ENCODE peak calls at places on chromosome 20, in six cellular contexts. O is transverse colon, Z is stomach, J is A549, W is ovary, U is suprapubic skin. H is an unnamed sample.

GRCh38 chr20:8244637-8245036 is 112.6 kb downstream of the PLCB1 start:
- DNase-seq in O (no peak), Z (no peak), J (no peak), W (no peak), U (no peak), H (peak; percentile 29)

GRCh38 chr20:13205402-13205801 is 15.7 kb upstream of the ISM1 start:
- DNase-seq in O (no peak), Z (no peak), J (no peak), W (no peak), U (no peak), H (no peak)

GRCh38 chr20:51087306-51087705 is 64.4 kb upstream of the KCNG1 start:
- DNase-seq in O (no peak), Z (no peak), J (no peak), W (no peak), U (no peak), H (no peak)

GRCh38 chr20:39849171-39849570 is 839.9 kb downstream of the MAFB start:
- DNase-seq in O (no peak), Z (no peak), J (no peak), W (no peak), U (no peak), H (no peak)

GRCh38 chr20:24502184-24502583 is 32.8 kb downstream of the SYNDIG1 start:
- DNase-seq in O (no peak), Z (no peak), J (peak; percentile 47), W (no peak), U (no peak), H (no peak)

GRCh38 chr20:42442728-42443127 is 747.0 kb downstream of the PTPRT start:
- DNase-seq in O (no peak), Z (no peak), J (no peak), W (no peak), U (no peak), H (no peak)

GRCh38 chr20:1664911-1665310 is 7.3 kb upstream of the SIRPG start:
- DNase-seq in O (peak; percentile 37), Z (peak; percentile 28), J (no peak), W (no peak), U (no peak), H (no peak)

GRCh38 chr20:54525906-54526596 is 50.7 kb downstream of the DOK5 start:
- DNase-seq in O (no peak), Z (no peak), J (no peak), W (no peak), U (no peak), H (no peak)

GRCh38 chr20:46741924-46742692 is 32.7 kb downstream of the SLC2A10 start:
- DNase-seq in O (no peak), Z (no peak), J (no peak), W (no peak), U (no peak), H (no peak)

GRCh38 chr20:44619294-44619693 is 32.2 kb downstream of the ADA start:
- DNase-seq in O (no peak), Z (no peak), J (no peak), W (no peak), U (no peak), H (no peak)
- TF ChIP-seq POLR2A in O (no peak), Z (no peak), J (no peak), W (no peak), U (no peak), H (no peak)

GRCh38 chr20:61345656-61346055 is 93.6 kb downstream of the CDH4 start:
- DNase-seq in O (no peak), Z (no peak), J (no peak), W (no peak), U (no peak), H (no peak)

GRCh38 chr20:61349447-61350165 is 97.5 kb downstream of the CDH4 start:
- DNase-seq in O (no peak), Z (no peak), J (no peak), W (no peak), U (no peak), H (no peak)

GRCh38 chr20:61350500-61351250 is 98.6 kb downstream of the CDH4 start:
- DNase-seq in O (no peak), Z (no peak), J (no peak), W (no peak), U (no peak), H (no peak)

GRCh38 chr20:61343934-61344333 is 91.9 kb downstream of the CDH4 start:
- DNase-seq in O (no peak), Z (no peak), J (no peak), W (no peak), U (no peak), H (no peak)

GRCh38 chr20:61346996-61347906 is 95.2 kb downstream of the CDH4 start:
- DNase-seq in O (no peak), Z (no peak), J (no peak), W (no peak), U (no peak), H (no peak)
- TF ChIP-seq EP300 in O (no peak), Z (no peak), J (no peak), W (no peak), U (no peak), H (no peak)

GRCh38 chr20:41352666-41353065 is 12.0 kb downstream of the LPIN3 start:
- DNase-seq in O (no peak), Z (no peak), J (no peak), W (no peak), U (no peak), H (no peak)
- TF ChIP-seq CTCF in O (no peak), Z (no peak), J (no peak), W (no peak), U (no peak), H (no peak)

GRCh38 chr20:44400671-44401051 is 45.2 kb downstream of the HNF4A start:
- DNase-seq in O (no peak), Z (no peak), J (no peak), W (no peak), U (no peak), H (no peak)
- TF ChIP-seq POLR2A in O (no peak), Z (no peak), J (no peak), W (no peak), U (no peak), H (no peak)